ENCODE peak calls at places on chromosomes 5 and 9, in four cellular contexts. E is CD8-positive, alpha-beta memory T cell; P is tibial artery; O is heart right ventricle. U is an unnamed sample.
A peak's percentile ranks its signal among the peaks of the same experiment; 100 is the strongest.

GRCh38 chr5:36606437-36607113 is at the start of gene SLC1A3:
- DNase-seq in E (no peak), P (peak; percentile 62), O (peak; percentile 41), U (no peak)

GRCh38 chr5:15440434-15440833 is 59.5 kb upstream of the FBXL7 start:
- DNase-seq in E (no peak), P (no peak), O (no peak), U (no peak)

GRCh38 chr5:93830893-93831292 is 89.5 kb upstream of the POU5F2 start:
- DNase-seq in E (no peak), P (no peak), O (no peak), U (no peak)

GRCh38 chr5:158992104-158992740 is 107.5 kb downstream of the EBF1 start:
- DNase-seq in E (no peak), P (no peak), O (no peak), U (no peak)

GRCh38 chr5:15263942-15264341 is 236.0 kb upstream of the FBXL7 start:
- DNase-seq in E (no peak), P (no peak), O (no peak), U (no peak)

GRCh38 chr5:154850255-154851062 is at the start of gene FAXDC2:
- DNase-seq in E (no peak), P (peak; percentile 93), O (peak; percentile 87), U (peak; percentile 55)

GRCh38 chr9:35750256-35750531 is 1.1 kb downstream of the RGP1 start:
- DNase-seq in E (no peak), P (no peak), O (no peak), U (no peak)

GRCh38 chr5:1909346-1909985 is 26.7 kb upstream of the IRX4 start:
- DNase-seq in E (no peak), P (peak; percentile 12), O (no peak), U (no peak)

GRCh38 chr5:135493406-135494180 is 41.4 kb upstream of the TIFAB start:
- DNase-seq in E (no peak), P (peak; percentile 46), O (no peak), U (no peak)

GRCh38 chr9:93267681-93268505 is 84.0 kb downstream of the WNK2 start:
- DNase-seq in E (no peak), P (peak; percentile 17), O (no peak), U (no peak)

GRCh38 chr5:178365501-178366440 is 133.2 kb upstream of the PHYKPL start:
- DNase-seq in E (no peak), P (no peak), O (no peak), U (no peak)

GRCh38 chr9:32378496-32378895 is 5.9 kb upstream of the ACO1 start:
- DNase-seq in E (peak; percentile 52), P (no peak), O (peak; percentile 34), U (no peak)

GRCh38 chr9:137724114-137724445 is 105.3 kb downstream of the EHMT1 start:
- DNase-seq in E (no peak), P (no peak), O (no peak), U (no peak)

GRCh38 chr5:175862131-175863012 is 9.0 kb upstream of the CPLX2 start:
- DNase-seq in E (no peak), P (no peak), O (no peak), U (no peak)

GRCh38 chr9:76828462-76828861 is 64.2 kb downstream of the PCA3 start:
- DNase-seq in E (no peak), P (no peak), O (no peak), U (no peak)

GRCh38 chr5:133757396-133757795 is 145.1 kb upstream of the FSTL4 start:
- DNase-seq in E (no peak), P (no peak), O (no peak), U (no peak)

GRCh38 chr9:91187965-91188344 is 173.8 kb downstream of the AUH start:
- DNase-seq in E (no peak), P (no peak), O (no peak), U (no peak)

GRCh38 chr5:164370841-164371240 is 865.4 kb downstream of the MAT2B start:
- DNase-seq in E (no peak), P (no peak), O (no peak), U (no peak)

GRCh38 chr5:178289438-178289837 is 56.8 kb upstream of the PHYKPL start:
- DNase-seq in E (no peak), P (no peak), O (no peak), U (no peak)

GRCh38 chr5:73814234-73814846 is 188.3 kb downstream of the ARHGEF28 start:
- DNase-seq in E (no peak), P (no peak), O (no peak), U (no peak)

GRCh38 chr9:125161284-125161918 is 18.1 kb upstream of the SCAI start:
- DNase-seq in E (no peak), P (peak; percentile 49), O (no peak), U (no peak)

GRCh38 chr9:77183581-77183980 is 6.2 kb downstream of the VPS13A start:
- DNase-seq in E (no peak), P (no peak), O (no peak), U (no peak)

GRCh38 chr9:113906411-113907110 is 30.5 kb downstream of the ZNF618 start:
- DNase-seq in E (no peak), P (no peak), O (no peak), U (no peak)

GRCh38 chr9:108671794-108672193 is 184.0 kb downstream of the ACTL7B start:
- DNase-seq in E (no peak), P (no peak), O (no peak), U (no peak)

GRCh38 chr5:179206366-179206765 is 138.9 kb downstream of the ADAMTS2 start:
- DNase-seq in E (no peak), P (no peak), O (no peak), U (no peak)

GRCh38 chr9:115668506-115668905 is 485.1 kb upstream of the PAPPA start:
- DNase-seq in E (no peak), P (no peak), O (no peak), U (no peak)

GRCh38 chr9:133759146-133759900 is 21.2 kb upstream of the SARDH start:
- DNase-seq in E (no peak), P (no peak), O (peak; percentile 40), U (no peak)

GRCh38 chr5:169610606-169611005 is 26.5 kb upstream of the DOCK2 start:
- DNase-seq in E (no peak), P (no peak), O (no peak), U (no peak)

GRCh38 chr9:83622433-83622813 is 520 bp upstream of the IDNK start:
- DNase-seq in E (no peak), P (no peak), O (no peak), U (no peak)

GRCh38 chr9:113540466-113540865 is 76.9 kb downstream of the RGS3 start:
- DNase-seq in E (no peak), P (peak; percentile 17), O (no peak), U (no peak)

GRCh38 chr5:126881821-126882220 is 104.9 kb downstream of the LMNB1 start:
- DNase-seq in E (no peak), P (no peak), O (no peak), U (no peak)

GRCh38 chr9:69121155-69122085 is 52.7 kb upstream of the TJP2 start:
- DNase-seq in E (peak; percentile 5), P (peak; percentile 43), O (peak; percentile 56), U (no peak)

GRCh38 chr5:16854351-16854750 is 81.7 kb downstream of the MYO10 start:
- DNase-seq in E (no peak), P (no peak), O (no peak), U (no peak)

GRCh38 chr5:159883522-159883950 is 32.7 kb upstream of the ADRA1B start:
- DNase-seq in E (no peak), P (no peak), O (no peak), U (no peak)

DNA sequence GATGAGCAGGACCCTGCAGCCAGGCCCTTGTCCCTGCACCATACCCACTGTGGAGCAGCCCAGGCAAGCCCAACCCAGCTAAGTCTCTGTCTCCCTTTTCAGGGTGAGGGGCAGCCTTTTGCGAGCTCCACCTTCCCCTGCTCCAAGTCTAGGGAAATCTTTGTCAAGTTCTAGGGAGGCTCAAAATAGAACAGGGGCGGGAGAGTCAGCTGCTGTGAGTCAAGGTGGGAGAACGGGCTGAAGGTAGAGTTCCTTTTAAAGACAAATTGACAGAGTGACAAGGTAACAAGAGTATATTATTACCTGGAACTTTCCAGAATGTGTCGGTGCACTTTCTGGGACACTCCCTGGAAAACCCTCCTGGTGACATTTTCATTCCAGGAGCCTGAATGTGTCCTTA is 64.7 kb downstream of the KCNT1 start:
- DNase-seq in E (no peak), P (no peak), O (no peak), U (no peak)
- H3K36me3 ChIP-seq in E (no peaks in the 10 kb centered on the region), P (no peaks in the 10 kb centered on the region), O (no peaks in the 10 kb centered on the region), U (no peaks in the 10 kb centered on the region)

DNA sequence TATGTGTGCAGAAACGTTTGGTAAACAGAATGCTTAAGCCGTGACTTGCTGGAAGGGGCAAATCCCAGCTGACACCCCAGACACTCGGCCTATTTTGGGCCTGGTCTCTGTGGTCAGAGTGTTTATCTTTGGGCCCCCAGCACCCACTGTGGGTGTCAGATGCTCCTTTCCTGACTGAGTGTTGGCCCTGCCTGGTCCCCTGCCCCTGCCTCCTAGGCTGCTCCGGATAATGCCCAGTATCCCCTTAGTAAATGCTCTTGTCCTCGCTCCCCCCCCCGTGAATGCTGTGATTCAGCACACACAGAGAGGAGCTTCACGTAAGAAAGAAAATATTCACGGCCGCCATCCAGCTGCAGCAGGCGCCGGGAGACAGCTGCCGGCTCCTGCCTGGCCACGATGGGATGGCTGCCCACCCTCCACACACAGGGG is 11.3 kb upstream of the ANGPTL2 start:
- DNase-seq in E (no peak), P (peak; percentile 71), O (peak; percentile 74), U (no peak)
- H3K4me1 ChIP-seq in E (no peaks in the 10 kb centered on the region), P (peaks cover 60% of the 10 kb centered on the region), O (peaks cover 56% of the 10 kb centered on the region), U (peaks cover 38% of the 10 kb centered on the region)

GRCh38 chr5:151461312-151461711 is 13.9 kb downstream of the SLC36A1 start:
- DNase-seq in E (no peak), P (no peak), O (no peak), U (no peak)
- H3K36me3 ChIP-seq in E (no peaks in the 10 kb centered on the region), P (peaks cover 28% of the 10 kb centered on the region), O (no peaks in the 10 kb centered on the region), U (peaks cover 19% of the 10 kb centered on the region)

DNA sequence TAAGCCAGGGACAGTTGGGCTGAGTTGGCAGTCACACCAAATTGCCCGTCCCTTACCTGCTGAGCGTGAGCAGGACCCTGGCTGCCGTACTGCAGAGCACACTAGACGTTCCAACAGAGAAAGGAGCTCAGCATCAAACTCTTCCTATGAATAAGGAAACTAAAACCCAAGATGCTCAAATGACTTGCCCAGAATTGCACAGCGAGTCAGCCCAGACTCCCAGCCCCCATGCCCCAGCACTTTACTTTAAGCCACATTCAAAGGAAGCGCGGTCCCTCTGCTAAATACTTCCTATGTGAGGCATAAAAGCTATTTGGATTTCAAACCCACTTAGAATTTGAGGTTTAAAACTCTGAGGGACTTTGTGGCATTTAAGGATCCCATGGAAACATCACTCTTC is 23.9 kb downstream of the PAX5 start:
- DNase-seq in E (no peak), P (no peak), O (no peak), U (no peak)
- H3K4me1 ChIP-seq in E (no peaks in the 10 kb centered on the region), P (no peaks in the 10 kb centered on the region), O (no peaks in the 10 kb centered on the region), U (no peaks in the 10 kb centered on the region)

U was measured in thoracic aorta.